ENCODE peak calls at places on chromosomes 7 and 10, in nine cellular contexts. V is GM12865, K is uterus, Z is heart left ventricle, D is H7, Y is NB4, S is OCI-LY7, U is HFF-Myc, C is mucosa of descending colon. H is an unnamed sample.

GRCh38 chr10:24590697-24591457 is 132.8 kb downstream of the ARHGAP21 start:
- DNase-seq in V (no peak), K (no peak), Z (no peak), D (no peak), Y (no peak), S (no peak), U (no peak), C (no peak), H (no peak)

GRCh38 chr10:114310346-114310745 is 71.3 kb downstream of the VWA2 start:
- DNase-seq in V (no peak), K (no peak), Z (no peak), D (no peak), Y (no peak), S (no peak), U (no peak), C (no peak), H (no peak)

GRCh38 chr7:100486753-100487446 is 3.2 kb downstream of the NYAP1 start:
- DNase-seq in V (no peak), K (no peak), Z (no peak), D (peak; percentile 82), Y (no peak), S (no peak), U (no peak), C (no peak), H (peak; percentile 57)

GRCh38 chr10:80382989-80383388 is 25.4 kb upstream of the PRXL2A start:
- DNase-seq in V (peak; percentile 74), K (peak; percentile 25), Z (peak; percentile 22), D (peak; percentile 65), Y (peak; percentile 52), S (peak; percentile 59), U (no peak), C (peak; percentile 49), H (peak; percentile 60)

GRCh38 chr10:106897631-106898161 is 266.8 kb downstream of the SORCS1 start:
- DNase-seq in V (no peak), K (peak; percentile 49), Z (no peak), D (no peak), Y (no peak), S (no peak), U (no peak), C (peak; percentile 36), H (no peak)

GRCh38 chr10:121732676-121733445 is 134.6 kb upstream of the FGFR2 start:
- DNase-seq in V (no peak), K (no peak), Z (no peak), D (peak; percentile 57), Y (no peak), S (no peak), U (no peak), C (no peak), H (no peak)

GRCh38 chr7:158560386-158560785 is 27.2 kb downstream of the PTPRN2 start:
- DNase-seq in V (no peak), K (no peak), Z (no peak), D (no peak), Y (no peak), S (no peak), U (no peak), C (no peak), H (no peak)

GRCh38 chr7:121954803-121955202 is 81.8 kb downstream of the PTPRZ1 start:
- DNase-seq in V (peak; percentile 10), K (no peak), Z (no peak), D (no peak), Y (no peak), S (no peak), U (peak; percentile 7), C (no peak), H (peak; percentile 73)

GRCh38 chr7:33849961-33850559 is 55.3 kb upstream of the BMPER start:
- DNase-seq in V (no peak), K (no peak), Z (no peak), D (no peak), Y (no peak), S (no peak), U (no peak), C (no peak), H (no peak)

GRCh38 chr10:90399782-90400181 is 458.1 kb downstream of the HTR7 start:
- DNase-seq in V (no peak), K (no peak), Z (no peak), D (no peak), Y (no peak), S (no peak), U (no peak), C (no peak), H (no peak)

GRCh38 chr7:110861163-110861562 is 229.8 kb upstream of the LRRN3 start:
- DNase-seq in V (no peak), K (no peak), Z (no peak), D (no peak), Y (peak; percentile 48), S (no peak), U (no peak), C (no peak), H (no peak)

GRCh38 chr10:132945125-132945893 is 2.9 kb upstream of the CFAP46 start:
- DNase-seq in V (no peak), K (no peak), Z (no peak), D (peak; percentile 53), Y (no peak), S (no peak), U (no peak), C (no peak), H (no peak)

GRCh38 chr10:100327007-100327700 is 2.9 kb downstream of the PKD2L1 start:
- DNase-seq in V (peak; percentile 89), K (no peak), Z (no peak), D (no peak), Y (peak; percentile 79), S (peak; percentile 79), U (no peak), C (no peak), H (peak; percentile 38)

GRCh38 chr10:101834341-101834740 is 9.3 kb downstream of the KCNIP2 start:
- DNase-seq in V (no peak), K (no peak), Z (no peak), D (peak; percentile 25), Y (peak; percentile 86), S (no peak), U (no peak), C (no peak), H (no peak)

GRCh38 chr10:32377458-32378370 is 30.8 kb upstream of the EPC1 start:
- DNase-seq in V (peak; percentile 66), K (peak; percentile 30), Z (no peak), D (no peak), Y (peak; percentile 53), S (peak; percentile 74), U (no peak), C (peak; percentile 49), H (peak; percentile 58)

GRCh38 chr10:92737484-92737883 is 47.7 kb downstream of the HHEX start:
- DNase-seq in V (no peak), K (no peak), Z (no peak), D (no peak), Y (no peak), S (no peak), U (no peak), C (no peak), H (no peak)

GRCh38 chr10:1211844-1212570 is 155.8 kb downstream of the WDR37 start:
- DNase-seq in V (no peak), K (no peak), Z (no peak), D (peak; percentile 40), Y (no peak), S (no peak), U (no peak), C (no peak), H (no peak)

GRCh38 chr7:70693300-70693689 is 438.6 kb upstream of the GALNT17 start:
- DNase-seq in V (no peak), K (no peak), Z (no peak), D (peak; percentile 62), Y (no peak), S (no peak), U (no peak), C (peak; percentile 28), H (peak; percentile 14)
- H3K4me3 ChIP-seq in V (peak overlapping the region; percentile 41), K (peak overlapping the region; percentile 71), Z (no peak overlapping the region), D (peak overlapping the region; percentile 40), Y (no peak overlapping the region), S (peak overlapping the region; percentile 79), U (peak overlapping the region; percentile 79), C (no peak overlapping the region), H (peak overlapping the region; percentile 36)

DNA sequence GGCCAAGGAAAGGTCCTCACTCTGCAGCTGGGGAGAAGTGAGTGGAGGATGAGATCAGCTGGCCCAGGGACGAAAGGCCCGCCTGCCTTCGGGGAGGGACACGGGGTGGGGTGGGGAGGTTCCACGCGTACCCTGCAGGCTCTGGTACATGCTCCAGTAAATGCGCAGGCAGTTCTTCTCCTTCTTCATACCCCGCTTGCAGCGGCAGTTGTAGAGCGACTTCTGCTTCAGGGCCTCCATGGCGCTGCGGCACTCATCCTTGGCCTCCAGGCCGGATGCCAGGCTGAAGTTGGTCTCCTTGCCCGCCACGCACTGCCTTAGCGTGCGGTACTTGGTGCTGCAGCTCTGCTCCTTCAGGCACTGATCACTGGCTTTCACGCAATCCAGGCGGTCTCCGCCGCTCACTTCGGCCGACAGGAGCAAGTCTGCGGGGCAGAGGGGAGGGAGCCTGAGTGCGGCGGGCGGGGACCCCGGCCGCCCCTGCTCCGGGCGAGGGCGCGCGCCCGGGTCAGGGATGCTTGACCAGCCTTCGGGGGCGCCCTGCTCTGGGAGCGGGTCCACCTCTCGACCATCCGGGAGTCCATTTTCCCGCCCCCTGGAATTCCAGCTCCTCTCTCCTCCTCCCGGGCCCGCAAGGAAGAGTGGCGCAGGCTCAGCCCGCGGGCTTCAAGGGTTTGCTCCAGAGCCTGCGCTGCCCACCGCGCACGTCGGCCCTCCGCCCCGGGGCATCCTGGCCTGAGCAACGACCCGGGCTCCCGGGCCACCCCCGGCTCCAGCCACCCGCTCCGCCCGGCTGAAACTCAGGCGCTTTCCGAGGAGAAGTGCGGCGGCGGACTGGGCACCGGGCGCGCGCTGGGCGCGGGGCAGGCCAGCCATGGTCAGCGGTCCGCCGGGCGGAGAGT is 2.1 kb downstream of the GFRA1 start:
- DNase-seq in V (no peak), K (no peak), Z (no peak), D (peak; percentile 82), Y (no peak), S (no peak), U (no peak), C (no peak), H (no peak)
- H3K4me3 ChIP-seq in V (no peak overlapping the region), K (peak overlapping the region; percentile 49), Z (peak overlapping the region; percentile 32), D (peak overlapping the region; percentile 57), Y (no peak overlapping the region), S (no peak overlapping the region), U (peak overlapping the region; percentile 71), C (no peak overlapping the region), H (no peak overlapping the region)

DNA sequence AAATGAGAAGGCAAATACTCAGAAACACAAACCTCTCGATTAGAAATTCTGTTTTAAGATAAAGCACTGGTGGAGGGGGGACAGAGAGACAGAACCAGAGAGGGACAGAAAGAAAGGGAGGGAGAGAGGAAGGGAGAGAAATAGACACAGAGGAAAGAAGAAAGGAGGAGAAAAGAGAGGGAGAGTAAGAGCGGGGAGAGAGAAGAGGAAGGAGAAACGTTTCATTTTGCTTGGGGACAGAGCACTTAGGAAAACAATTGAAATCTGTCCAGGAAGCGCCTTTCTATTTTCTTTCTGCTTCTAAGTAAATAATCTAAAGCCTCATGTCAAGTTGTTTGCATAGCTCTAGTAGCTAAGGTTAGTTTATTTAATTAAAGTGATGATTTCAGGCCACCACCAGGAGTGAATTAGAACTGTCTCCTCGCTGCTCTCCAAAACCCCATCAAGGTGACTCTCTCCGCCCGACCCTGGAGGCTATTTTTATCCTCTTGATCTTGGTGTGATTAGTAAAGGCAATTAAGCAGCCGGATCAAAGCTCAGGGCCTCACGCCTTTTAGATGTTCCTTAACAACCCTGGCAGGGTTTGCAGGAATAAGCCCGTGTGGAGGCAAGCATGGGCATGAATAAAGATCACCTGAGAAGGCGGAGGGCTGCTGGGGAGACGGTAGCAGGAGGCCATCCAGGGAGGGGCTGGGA is 73.4 kb upstream of the INSIG1 start:
- DNase-seq in V (no peak), K (no peak), Z (no peak), D (no peak), Y (no peak), S (no peak), U (no peak), C (no peak), H (no peak)
- H3K4me3 ChIP-seq in V (no peak overlapping the region), K (no peak overlapping the region), Z (no peak overlapping the region), D (no peak overlapping the region), Y (no peak overlapping the region), S (no peak overlapping the region), U (no peak overlapping the region), C (no peak overlapping the region), H (no peak overlapping the region)

GRCh38 chr10:30883751-30884150 is 147.9 kb downstream of the ZNF438 start:
- DNase-seq in V (no peak), K (no peak), Z (no peak), D (no peak), Y (no peak), S (no peak), U (no peak), C (no peak), H (no peak)
- H3K4me3 ChIP-seq in V (no peak overlapping the region), K (no peak overlapping the region), Z (no peak overlapping the region), D (no peak overlapping the region), Y (no peak overlapping the region), S (no peak overlapping the region), U (no peak overlapping the region), C (no peak overlapping the region), H (no peak overlapping the region)

H was measured in cardiac fibroblast.